ENCODE peak calls at places on chromosomes 7 and 10, in seven cellular contexts. Q, T, X, U, F, Y and I are unnamed samples.

GRCh38 chr7:70016044-70016770 is 417.9 kb downstream of the AUTS2 start:
- DNase-seq in Q (peak; percentile 91), T (no peak), X (no peak), U (no peak), F (no peak), Y (peak; percentile 3), I (no peak)

GRCh38 chr10:100715445-100716385 is 29.7 kb upstream of the PAX2 start:
- DNase-seq in Q (no peak), T (no peak), X (no peak), U (peak; percentile 47), F (no peak), Y (no peak), I (no peak)

GRCh38 chr10:26890956-26891355 is 30.2 kb upstream of the ABI1 start:
- DNase-seq in Q (peak; percentile 65), T (peak; percentile 59), X (no peak), U (no peak), F (peak; percentile 29), Y (no peak), I (no peak)

GRCh38 chr7:6536899-6537298 is 14.4 kb downstream of the GRID2IP start:
- DNase-seq in Q (peak; percentile 22), T (no peak), X (no peak), U (no peak), F (no peak), Y (no peak), I (no peak)

GRCh38 chr10:97053285-97053684 is 132.5 kb downstream of the SLIT1 start:
- DNase-seq in Q (no peak), T (no peak), X (no peak), U (no peak), F (no peak), Y (no peak), I (no peak)

GRCh38 chr7:96734343-96734742 is 24.7 kb upstream of the SEM1 start:
- DNase-seq in Q (no peak), T (no peak), X (no peak), U (no peak), F (no peak), Y (no peak), I (no peak)

GRCh38 chr7:100396421-100396982 is 23.2 kb downstream of the PILRA start:
- DNase-seq in Q (no peak), T (peak; percentile 78), X (no peak), U (no peak), F (no peak), Y (no peak), I (no peak)

GRCh38 chr7:6571160-6571779 is 6.0 kb upstream of the ZDHHC4 start:
- DNase-seq in Q (no peak), T (no peak), X (no peak), U (no peak), F (no peak), Y (no peak), I (no peak)

GRCh38 chr10:78280604-78281003 is 246.9 kb downstream of the RPS24 start:
- DNase-seq in Q (no peak), T (no peak), X (peak; percentile 8), U (no peak), F (no peak), Y (no peak), I (no peak)

GRCh38 chr7:17696422-17696821 is 243.9 kb downstream of the SNX13 start:
- DNase-seq in Q (peak; percentile 66), T (no peak), X (peak; percentile 83), U (no peak), F (no peak), Y (peak; percentile 70), I (no peak)

GRCh38 chr10:22712959-22713852 is 1.2 kb downstream of the PIP4K2A start:
- DNase-seq in Q (no peak), T (peak; percentile 42), X (peak; percentile 48), U (peak; percentile 81), F (no peak), Y (no peak), I (peak; percentile 29)

GRCh38 chr7:121480058-121480457 is 84.0 kb upstream of the FAM3C start:
- DNase-seq in Q (no peak), T (peak; percentile 4), X (no peak), U (no peak), F (no peak), Y (no peak), I (no peak)

GRCh38 chr7:99864041-99864440 is 12.8 kb downstream of the OR2AE1 start:
- DNase-seq in Q (peak; percentile 7), T (no peak), X (no peak), U (no peak), F (no peak), Y (no peak), I (no peak)

GRCh38 chr7:2476776-2477446 is 713 bp upstream of the GRIFIN start:
- DNase-seq in Q (no peak), T (no peak), X (no peak), U (peak; percentile 76), F (no peak), Y (no peak), I (no peak)

GRCh38 chr7:103765891-103766290 is 223.6 kb downstream of the RELN start:
- DNase-seq in Q (no peak), T (no peak), X (no peak), U (no peak), F (no peak), Y (no peak), I (no peak)

GRCh38 chr7:66380285-66380888 is 175.3 kb downstream of the TPST1 start:
- DNase-seq in Q (peak; percentile 33), T (no peak), X (no peak), U (no peak), F (no peak), Y (no peak), I (no peak)

GRCh38 chr7:10940748-10941358 is 32.8 kb upstream of the PHF14 start:
- DNase-seq in Q (no peak), T (peak; percentile 58), X (no peak), U (no peak), F (no peak), Y (peak; percentile 9), I (no peak)

GRCh38 chr7:30301751-30302150 is 17.4 kb downstream of the ZNRF2 start:
- DNase-seq in Q (no peak), T (no peak), X (no peak), U (no peak), F (no peak), Y (no peak), I (no peak)

GRCh38 chr10:78913219-78914059 is 155.3 kb upstream of the ZMIZ1 start:
- DNase-seq in Q (no peak), T (peak; percentile 58), X (peak; percentile 42), U (peak; percentile 88), F (no peak), Y (no peak), I (no peak)

GRCh38 chr7:50308301-50309129 is 4.0 kb downstream of the IKZF1 start:
- DNase-seq in Q (no peak), T (peak; percentile 73), X (no peak), U (no peak), F (no peak), Y (no peak), I (no peak)

GRCh38 chr7:15686957-15687644 is 618 bp upstream of the MEOX2 start:
- DNase-seq in Q (no peak), T (no peak), X (no peak), U (no peak), F (no peak), Y (no peak), I (no peak)

DNA sequence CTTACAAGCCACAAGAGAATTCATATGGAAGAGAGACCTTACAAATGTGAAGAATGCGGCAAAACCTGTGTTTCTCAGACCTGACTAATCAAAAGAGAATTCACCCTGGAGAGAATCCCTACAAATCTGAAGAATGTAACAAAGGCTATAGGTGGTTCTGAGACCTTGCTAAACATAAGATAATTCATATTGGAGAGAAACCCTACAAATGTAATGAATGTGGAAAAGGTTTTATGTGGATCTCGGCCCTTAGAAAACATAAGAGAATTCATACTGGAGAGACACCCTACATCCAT is 33.4 kb downstream of the ZNF727 start:
- DNase-seq in Q (no peak), T (no peak), X (no peak), U (no peak), F (no peak), Y (no peak), I (no peak)
- H3K9me3 ChIP-seq in Q (no peaks in the 10 kb centered on the region), T (peaks cover 48% of the 10 kb centered on the region), X (peaks cover 77% of the 10 kb centered on the region), U (peaks cover 91% of the 10 kb centered on the region), F (peaks cover 33% of the 10 kb centered on the region), Y (peaks cover 64% of the 10 kb centered on the region), I (peaks cover 17% of the 10 kb centered on the region)

DNA sequence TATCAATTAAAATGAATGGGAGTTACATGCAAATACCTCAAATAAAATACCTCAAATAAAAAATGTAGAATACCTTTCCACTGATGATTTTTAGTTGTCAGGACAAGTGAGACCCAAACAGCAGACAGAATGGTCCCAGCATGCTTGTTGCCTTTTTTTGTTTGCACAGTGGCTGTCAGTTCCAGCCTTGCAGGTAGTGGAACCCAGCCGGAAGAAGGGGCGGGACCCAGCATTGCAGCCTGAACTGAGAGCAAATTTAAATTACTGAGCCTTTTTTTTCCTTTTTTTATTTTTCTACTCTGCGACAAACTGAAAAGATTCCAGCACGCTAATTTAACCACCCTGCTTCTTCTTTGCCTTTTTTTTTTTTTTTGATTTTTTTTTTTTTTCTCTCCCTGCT is 555.6 kb upstream of the CELF2 start:
- DNase-seq in Q (no peak), T (no peak), X (no peak), U (no peak), F (no peak), Y (no peak), I (no peak)
- H3K9me3 ChIP-seq in Q (no peaks in the 10 kb centered on the region), T (no peaks in the 10 kb centered on the region), X (no peaks in the 10 kb centered on the region), U (no peaks in the 10 kb centered on the region), F (no peaks in the 10 kb centered on the region), Y (no peaks in the 10 kb centered on the region), I (no peaks in the 10 kb centered on the region)

DNA sequence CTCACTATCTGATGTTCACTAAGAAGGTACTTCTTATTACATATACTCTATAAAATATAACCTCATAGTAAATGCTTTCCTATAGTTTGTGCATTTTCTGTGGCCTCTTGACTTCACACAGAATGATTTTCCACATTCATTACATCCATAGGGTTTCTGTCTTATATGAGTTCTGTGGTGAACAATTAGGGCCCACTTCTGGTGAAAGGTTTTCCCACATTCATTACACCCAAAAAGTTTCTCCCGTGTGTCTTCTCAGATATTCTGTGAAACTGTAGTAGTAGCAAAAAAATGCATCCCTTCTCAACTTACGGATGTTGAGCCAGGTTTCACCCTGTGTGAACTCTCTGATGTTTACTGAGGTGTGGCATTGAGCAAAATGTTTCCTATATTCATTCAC is 119.3 kb downstream of the ZNF33B start:
- DNase-seq in Q (no peak), T (no peak), X (no peak), U (no peak), F (no peak), Y (no peak), I (no peak)
- H3K9me3 ChIP-seq in Q (no peaks in the 10 kb centered on the region), T (peaks cover 24% of the 10 kb centered on the region), X (peaks cover 92% of the 10 kb centered on the region), U (peaks cover 91% of the 10 kb centered on the region), F (peaks cover 34% of the 10 kb centered on the region), Y (peaks cover 90% of the 10 kb centered on the region), I (peaks cover 35% of the 10 kb centered on the region)

GRCh38 chr7:157926521-157927167 is 589.8 kb downstream of the DNAJB6 start:
- DNase-seq in Q (no peak), T (no peak), X (no peak), U (peak; percentile 36), F (no peak), Y (no peak), I (no peak)

GRCh38 chr7:157928171-157928794 is 591.5 kb downstream of the DNAJB6 start:
- DNase-seq in Q (no peak), T (no peak), X (no peak), U (peak; percentile 21), F (no peak), Y (no peak), I (no peak)

GRCh38 chr7:157926107-157926506 is 589.3 kb downstream of the DNAJB6 start:
- DNase-seq in Q (no peak), T (no peak), X (no peak), U (no peak), F (no peak), Y (no peak), I (no peak)

GRCh38 chr7:157928808-157929425 is 592.1 kb downstream of the DNAJB6 start:
- DNase-seq in Q (no peak), T (no peak), X (no peak), U (peak; percentile 35), F (no peak), Y (no peak), I (no peak)

GRCh38 chr7:157927313-157927925 is 590.6 kb downstream of the DNAJB6 start:
- DNase-seq in Q (no peak), T (no peak), X (no peak), U (peak; percentile 28), F (no peak), Y (no peak), I (no peak)
- H3K9me3 ChIP-seq in Q (no peaks in the 10 kb centered on the region), T (no peaks in the 10 kb centered on the region), X (no peaks in the 10 kb centered on the region), U (no peaks in the 10 kb centered on the region), F (peaks cover 76% of the 10 kb centered on the region), Y (peaks cover 6% of the 10 kb centered on the region), I (peaks cover under 1% of the 10 kb centered on the region)